ENCODE peak calls at places on chromosomes 2 and 18, in six cellular contexts. Q, T, X, Y, N and U are unnamed samples.

GRCh38 chr2:189719531-189719930 is 43.1 kb downstream of the OSGEPL1 start:
- DNase-seq in Q (no peak), T (no peak), X (no peak), Y (no peak), N (no peak), U (no peak)

GRCh38 chr2:224025874-224026273 is 13.2 kb downstream of the SERPINE2 start:
- DNase-seq in Q (no peak), T (peak; percentile 20), X (no peak), Y (no peak), N (no peak), U (peak; percentile 76)

GRCh38 chr2:17136895-17137294 is 381.3 kb downstream of the RAD51AP2 start:
- DNase-seq in Q (no peak), T (no peak), X (no peak), Y (no peak), N (no peak), U (no peak)

GRCh38 chr2:220528180-220528579 is 900.8 kb downstream of the SLC4A3 start:
- DNase-seq in Q (no peak), T (no peak), X (no peak), Y (no peak), N (peak; percentile 17), U (no peak)

GRCh38 chr18:75854174-75854573 is 426.7 kb upstream of the SMIM21 start:
- DNase-seq in Q (no peak), T (no peak), X (no peak), Y (no peak), N (no peak), U (no peak)

GRCh38 chr2:140698736-140699135 is 1432.1 kb downstream of the LRP1B start:
- DNase-seq in Q (no peak), T (no peak), X (no peak), Y (no peak), N (no peak), U (no peak)

GRCh38 chr2:80548469-80548868 is 243.9 kb upstream of the LRRTM1 start:
- DNase-seq in Q (no peak), T (no peak), X (no peak), Y (no peak), N (no peak), U (no peak)

GRCh38 chr2:58427572-58428285 is 186.6 kb upstream of the FANCL start:
- DNase-seq in Q (no peak), T (no peak), X (no peak), Y (no peak), N (no peak), U (no peak)

GRCh38 chr2:238151628-238152235 is 7.0 kb upstream of the ERFE start:
- DNase-seq in Q (no peak), T (no peak), X (no peak), Y (no peak), N (no peak), U (no peak)

GRCh38 chr2:181678033-181678586 is 2.2 kb downstream of the NEUROD1 start:
- DNase-seq in Q (peak; percentile 30), T (peak; percentile 63), X (peak; percentile 80), Y (no peak), N (peak; percentile 73), U (peak; percentile 44)

GRCh38 chr2:160351978-160352377 is 141.6 kb downstream of the RBMS1 start:
- DNase-seq in Q (no peak), T (no peak), X (no peak), Y (no peak), N (no peak), U (no peak)

GRCh38 chr2:1798425-1799144 is 54.3 kb upstream of the PXDN start:
- DNase-seq in Q (no peak), T (no peak), X (no peak), Y (no peak), N (no peak), U (no peak)

GRCh38 chr2:190023860-190024259 is 38.7 kb downstream of the MSTN start:
- DNase-seq in Q (no peak), T (no peak), X (no peak), Y (no peak), N (peak; percentile 5), U (no peak)

GRCh38 chr18:37578886-37579513 is 13.4 kb upstream of the CELF4 start:
- DNase-seq in Q (no peak), T (no peak), X (no peak), Y (peak; percentile 29), N (no peak), U (no peak)

GRCh38 chr2:109702250-109702985 is 88.3 kb downstream of the SOWAHC start:
- DNase-seq in Q (no peak), T (no peak), X (no peak), Y (no peak), N (no peak), U (no peak)

GRCh38 chr2:133836220-133836619 is 268.0 kb upstream of the NCKAP5 start:
- DNase-seq in Q (no peak), T (no peak), X (no peak), Y (no peak), N (no peak), U (no peak)

GRCh38 chr2:201644001-201644400 is 698 bp upstream of the TMEM237 start:
- DNase-seq in Q (no peak), T (no peak), X (no peak), Y (no peak), N (no peak), U (no peak)

GRCh38 chr2:159900343-159900742 is 102.3 kb upstream of the CD302 start:
- DNase-seq in Q (no peak), T (no peak), X (no peak), Y (no peak), N (no peak), U (no peak)

GRCh38 chr18:61256291-61256690 is 76.9 kb upstream of the CDH20 start:
- DNase-seq in Q (no peak), T (no peak), X (no peak), Y (no peak), N (no peak), U (no peak)

GRCh38 chr2:126988482-126988881 is 89.8 kb downstream of the TEX51 start:
- DNase-seq in Q (no peak), T (no peak), X (no peak), Y (no peak), N (no peak), U (no peak)

GRCh38 chr2:238383743-238384370 is 42.9 kb upstream of the ASB1 start:
- DNase-seq in Q (no peak), T (no peak), X (no peak), Y (no peak), N (no peak), U (no peak)

GRCh38 chr2:192194065-192194865 is 468 bp downstream of the TMEFF2 start:
- DNase-seq in Q (no peak), T (peak; percentile 4), X (peak; percentile 61), Y (no peak), N (peak; percentile 46), U (peak; percentile 11)

GRCh38 chr2:108215794-108216211 is 24.0 kb upstream of the SULT1C3 start:
- DNase-seq in Q (no peak), T (no peak), X (peak; percentile 46), Y (peak; percentile 38), N (peak; percentile 22), U (no peak)

GRCh38 chr2:49174755-49175154 is 20.4 kb upstream of the FSHR start:
- DNase-seq in Q (no peak), T (no peak), X (no peak), Y (no peak), N (no peak), U (no peak)

GRCh38 chr2:69641887-69642708 is 1.4 kb downstream of the AAK1 start:
- DNase-seq in Q (no peak), T (no peak), X (no peak), Y (no peak), N (no peak), U (no peak)

GRCh38 chr18:78814321-78814720 is 165.3 kb upstream of the SALL3 start:
- DNase-seq in Q (no peak), T (no peak), X (no peak), Y (peak; percentile 15), N (no peak), U (no peak)

GRCh38 chr2:77999376-77999775 is 477.2 kb upstream of the LRRTM4 start:
- DNase-seq in Q (no peak), T (no peak), X (no peak), Y (no peak), N (no peak), U (no peak)

GRCh38 chr2:204108301-204108700 is 171.7 kb downstream of the ICOS start:
- DNase-seq in Q (no peak), T (peak; percentile 43), X (no peak), Y (peak; percentile 35), N (peak; percentile 21), U (peak; percentile 61)

GRCh38 chr2:79120194-79120713 is at the start of gene REG1A:
- DNase-seq in Q (no peak), T (no peak), X (no peak), Y (no peak), N (no peak), U (no peak)

GRCh38 chr2:224084266-224084892 is 45.3 kb upstream of the SERPINE2 start:
- DNase-seq in Q (no peak), T (no peak), X (no peak), Y (no peak), N (no peak), U (no peak)

GRCh38 chr2:122368576-122369243 is 613.3 kb downstream of the TSN start:
- DNase-seq in Q (no peak), T (no peak), X (no peak), Y (no peak), N (no peak), U (no peak)